ENCODE peak calls at places on chromosomes 13 and 19, in five cellular contexts. T, V, E, Q and J are unnamed samples.

GRCh38 chr13:37136187-37136586 is 30.7 kb upstream of the CSNK1A1L start:
- DNase-seq in T (peak), V (no peak), E (no peak), Q (no peak), J (no peak)

GRCh38 chr19:39996218-39996810 is 546 bp upstream of the ZNF546 start:
- DNase-seq in T (peak), V (peak), E (no peak), Q (peak), J (peak)

GRCh38 chr19:18202759-18203407 is 959 bp downstream of the RAB3A start:
- DNase-seq in T (no peak), V (peak), E (no peak), Q (no peak), J (peak)

GRCh38 chr13:98083507-98083906 is 59.4 kb upstream of the FARP1 start:
- DNase-seq in T (peak), V (no peak), E (no peak), Q (no peak), J (no peak)

GRCh38 chr13:58823701-58824100 is 1192.2 kb downstream of the PCDH17 start:
- DNase-seq in T (no peak), V (no peak), E (no peak), Q (no peak), J (peak)

GRCh38 chr13:107554355-107554905 is 660.9 kb downstream of the LIG4 start:
- DNase-seq in T (no peak), V (no peak), E (no peak), Q (peak), J (no peak)

GRCh38 chr19:41159861-41160260 is 33.2 kb upstream of the CYP2S1 start:
- DNase-seq in T (no peak), V (no peak), E (no peak), Q (no peak), J (no peak)

GRCh38 chr19:55116232-55117062 is 990 bp downstream of the PPP1R12C start:
- DNase-seq in T (peak), V (peak), E (peak), Q (no peak), J (peak)

GRCh38 chr19:55344444-55344843 is 4.8 kb downstream of the KMT5C start:
- DNase-seq in T (peak), V (no peak), E (no peak), Q (no peak), J (no peak)

GRCh38 chr19:14443632-14444216 is 10.6 kb downstream of the PKN1 start:
- DNase-seq in T (no peak), V (no peak), E (no peak), Q (no peak), J (no peak)

GRCh38 chr13:68927387-68928026 is 1180.1 kb upstream of the ATXN8OS start:
- DNase-seq in T (peak), V (no peak), E (no peak), Q (peak), J (peak)

GRCh38 chr19:16400911-16401675 is 70.7 kb downstream of the EPS15L1 start:
- DNase-seq in T (peak), V (peak), E (no peak), Q (no peak), J (no peak)

GRCh38 chr13:62357887-62358645 is 942.4 kb upstream of the PCDH20 start:
- DNase-seq in T (peak), V (no peak), E (no peak), Q (no peak), J (peak)

GRCh38 chr19:13149628-13150186 is 468 bp downstream of the STX10 start:
- DNase-seq in T (peak), V (peak), E (no peak), Q (peak), J (peak)

GRCh38 chr13:29435125-29435911 is 160.2 kb downstream of the SLC7A1 start:
- DNase-seq in T (peak), V (no peak), E (no peak), Q (peak), J (no peak)

GRCh38 chr13:58004761-58005160 is 373.2 kb downstream of the PCDH17 start:
- DNase-seq in T (no peak), V (no peak), E (no peak), Q (no peak), J (no peak)

GRCh38 chr19:29587518-29587986 is 18.5 kb upstream of the POP4 start:
- DNase-seq in T (peak), V (no peak), E (peak), Q (no peak), J (no peak)

GRCh38 chr13:73676550-73677040 is 457.6 kb downstream of the KLF12 start:
- DNase-seq in T (no peak), V (no peak), E (no peak), Q (no peak), J (no peak)

GRCh38 chr19:56538761-56539263 is at the start of gene ZFP28:
- DNase-seq in T (no peak), V (peak), E (no peak), Q (no peak), J (peak)

GRCh38 chr13:79392882-79393563 is 13.0 kb downstream of the RBM26 start:
- DNase-seq in T (peak), V (no peak), E (peak), Q (no peak), J (peak)

GRCh38 chr13:77810891-77811290 is 107.7 kb downstream of the EDNRB start:
- DNase-seq in T (no peak), V (no peak), E (no peak), Q (no peak), J (no peak)

GRCh38 chr19:42452590-42452989 is 9.8 kb upstream of the CXCL17 start:
- DNase-seq in T (no peak), V (no peak), E (no peak), Q (no peak), J (no peak)

GRCh38 chr13:79935121-79935520 is 405.8 kb downstream of the SPRY2 start:
- DNase-seq in T (no peak), V (no peak), E (no peak), Q (no peak), J (no peak)

GRCh38 chr19:47760632-47760999 is 15.3 kb downstream of the NOP53 start:
- DNase-seq in T (no peak), V (no peak), E (no peak), Q (no peak), J (no peak)

GRCh38 chr19:33811246-33811645 is 14.6 kb downstream of the KCTD15 start:
- DNase-seq in T (no peak), V (no peak), E (no peak), Q (no peak), J (no peak)

GRCh38 chr13:80721689-80722088 is 380.8 kb upstream of the SPRY2 start:
- DNase-seq in T (no peak), V (no peak), E (no peak), Q (no peak), J (no peak)

GRCh38 chr13:23140492-23140891 is 40.3 kb upstream of the SGCG start:
- DNase-seq in T (no peak), V (no peak), E (no peak), Q (no peak), J (peak)

GRCh38 chr13:39527961-39528720 is 74.9 kb downstream of the LHFPL6 start:
- DNase-seq in T (peak), V (peak), E (no peak), Q (no peak), J (no peak)

GRCh38 chr19:38735257-38735686 is 9.0 kb downstream of the CAPN12 start:
- DNase-seq in T (no peak), V (peak), E (no peak), Q (no peak), J (peak)

GRCh38 chr19:9848060-9848459 is 12.9 kb downstream of the PIN1 start:
- DNase-seq in T (no peak), V (no peak), E (no peak), Q (no peak), J (peak)

GRCh38 chr19:47582320-47582909 is 9.5 kb upstream of the ZNF541 start:
- DNase-seq in T (peak), V (no peak), E (no peak), Q (no peak), J (no peak)

GRCh38 chr19:28329429-28329828 is 883.5 kb downstream of the UQCRFS1 start:
- DNase-seq in T (no peak), V (no peak), E (no peak), Q (no peak), J (no peak)

GRCh38 chr19:5172859-5173577 is 167.6 kb downstream of the PTPRS start:
- DNase-seq in T (peak), V (peak), E (no peak), Q (no peak), J (no peak)

GRCh38 chr13:38417727-38418126 is 68.1 kb downstream of the UFM1 start:
- DNase-seq in T (no peak), V (no peak), E (no peak), Q (no peak), J (peak)

GRCh38 chr13:47455581-47455980 is 545.5 kb downstream of the SUCLA2 start:
- DNase-seq in T (no peak), V (no peak), E (no peak), Q (no peak), J (peak)

GRCh38 chr19:38685666-38686529 is 38.4 kb downstream of the ACTN4 start:
- DNase-seq in T (peak), V (no peak), E (no peak), Q (no peak), J (peak)

GRCh38 chr13:93476175-93476574 is 249.6 kb downstream of the GPC6 start:
- DNase-seq in T (peak), V (no peak), E (no peak), Q (no peak), J (peak)